ENCODE peak calls at places on chromosome 12, in six cellular contexts. B, T, X, M, L and O are unnamed samples. For H3K36me3, the result is how much of the 10 kb centered on the place peaks cover.

GRCh38 chr12:29655861-29656260 is 127.9 kb downstream of the TMTC1 start:
- DNase-seq in B (no peak), M (no peak), L (peak), X (no peak), T (no peak), O (no peak)

GRCh38 chr12:82756303-82756702 is 69.6 kb downstream of the TMTC2 start:
- DNase-seq in M (no peak), X (no peak), T (no peak), L (no peak), B (no peak), O (no peak)

GRCh38 chr12:126397071-126397571 is 1331.9 kb downstream of the AACS start:
- DNase-seq in X (no peak), T (no peak), B (no peak), M (no peak), L (no peak), O (no peak)

GRCh38 chr12:19014243-19014642 is 115.3 kb upstream of the PLEKHA5 start:
- DNase-seq in X (no peak), T (no peak), L (peak), B (no peak), M (no peak), O (no peak)

GRCh38 chr12:127667131-127667685 is 599.8 kb upstream of the TMEM132C start:
- DNase-seq in B (no peak), M (no peak), T (no peak), X (no peak), L (no peak), O (no peak)

GRCh38 chr12:16350682-16351081 is 3.2 kb downstream of the MGST1 start:
- DNase-seq in M (no peak), B (no peak), L (peak), X (peak), T (no peak), O (no peak)

GRCh38 chr12:124745891-124746570 is 117.6 kb downstream of the SCARB1 start:
- DNase-seq in M (no peak), L (peak), B (peak), T (peak), X (peak), O (no peak)

GRCh38 chr12:82099216-82099615 is 259.0 kb downstream of the CCDC59 start:
- DNase-seq in L (no peak), T (no peak), X (no peak), M (no peak), B (no peak), O (no peak)

GRCh38 chr12:43723134-43723533 is 35.5 kb downstream of the PUS7L start:
- DNase-seq in T (no peak), M (no peak), B (no peak), L (no peak), X (no peak), O (no peak)

GRCh38 chr12:38508246-38508645 is 191.7 kb downstream of the ALG10B start:
- DNase-seq in X (no peak), B (peak), L (no peak), M (no peak), T (no peak), O (no peak)

GRCh38 chr12:96501139-96501741 is 11.9 kb downstream of the CFAP54 start:
- DNase-seq in T (peak), L (peak), X (no peak), B (peak), M (no peak), O (peak)

GRCh38 chr12:125247477-125247876 is 182.2 kb downstream of the AACS start:
- DNase-seq in T (no peak), B (no peak), L (no peak), X (no peak), M (no peak), O (no peak)

GRCh38 chr12:132330549-132330881 is 1.1 kb upstream of the GALNT9 start:
- DNase-seq in M (no peak), X (no peak), L (no peak), T (no peak), B (peak), O (no peak)

GRCh38 chr12:65123435-65124063 is 2.4 kb upstream of the WIF1 start:
- DNase-seq in L (peak), M (no peak), X (no peak), T (no peak), B (no peak), O (peak)

GRCh38 chr12:3670083-3670620 is 82.8 kb downstream of the CRACR2A start:
- DNase-seq in M (no peak), T (no peak), L (peak), B (no peak), X (no peak), O (no peak)

GRCh38 chr12:71876400-71876799 is 36.8 kb downstream of the TBC1D15 start:
- DNase-seq in B (no peak), L (no peak), X (no peak), T (no peak), M (no peak), O (no peak)

GRCh38 chr12:108215458-108215857 is 86.4 kb downstream of the WSCD2 start:
- DNase-seq in L (no peak), X (no peak), M (no peak), T (no peak), B (no peak), O (no peak)

GRCh38 chr12:51391047-51391837 is at the start of gene GALNT6:
- DNase-seq in L (no peak), T (peak), X (peak), M (peak), B (peak), O (peak)

GRCh38 chr12:124222368-124223245 is 72.3 kb upstream of the RFLNA start:
- DNase-seq in X (no peak), T (no peak), B (no peak), M (no peak), L (no peak), O (no peak)

GRCh38 chr12:44015333-44015941 is 179.6 kb downstream of the TMEM117 start:
- DNase-seq in T (no peak), B (no peak), L (peak), M (no peak), X (no peak), O (no peak)

GRCh38 chr12:132610051-132610759 is at the start of gene LRCOL1:
- DNase-seq in T (peak), M (no peak), B (peak), X (no peak), L (peak), O (no peak)

GRCh38 chr12:116525418-116526001 is 33.7 kb upstream of the MAP1LC3B2 start:
- DNase-seq in T (peak), M (no peak), X (peak), L (peak), B (no peak), O (no peak)

GRCh38 chr12:107488666-107489065 is 196.9 kb upstream of the PWP1 start:
- DNase-seq in X (no peak), L (peak), B (no peak), M (no peak), T (no peak), O (no peak)

GRCh38 chr12:51744235-51744634 is 104.3 kb downstream of the FIGNL2 start:
- DNase-seq in L (peak), B (no peak), X (no peak), M (no peak), T (no peak), O (no peak)

GRCh38 chr12:105960319-105961076 is 178.3 kb downstream of the NUAK1 start:
- DNase-seq in X (peak), T (no peak), M (no peak), L (no peak), B (no peak), O (no peak)

GRCh38 chr12:916240-916639 is 33.3 kb downstream of the RAD52 start:
- DNase-seq in B (peak), T (peak), M (no peak), L (no peak), X (no peak), O (peak)

GRCh38 chr12:27823038-27823437 is 43.0 kb upstream of the MANSC4 start:
- DNase-seq in M (no peak), B (no peak), X (no peak), L (no peak), T (no peak), O (no peak)

GRCh38 chr12:1605129-1606020 is 11.0 kb upstream of the FBXL14 start:
- DNase-seq in B (peak), T (peak), X (peak), L (peak), M (no peak), O (peak)

GRCh38 chr12:19186722-19187661 is 57.5 kb downstream of the PLEKHA5 start:
- DNase-seq in T (no peak), M (no peak), X (no peak), L (peak), B (no peak), O (peak)

GRCh38 chr12:47982311-47982710 is 18.9 kb downstream of the TMEM106C start:
- DNase-seq in X (no peak), L (no peak), M (no peak), B (no peak), T (no peak), O (no peak)

GRCh38 chr12:75823475-75823874 is 208.1 kb downstream of the PHLDA1 start:
- DNase-seq in T (no peak), X (no peak), L (no peak), M (no peak), B (no peak), O (no peak)

GRCh38 chr12:128652136-128652751 is 171.5 kb downstream of the SLC15A4 start:
- DNase-seq in M (no peak), X (no peak), T (no peak), B (no peak), L (no peak), O (no peak)

GRCh38 chr12:13489246-13489645 is 292.7 kb downstream of the EMP1 start:
- DNase-seq in B (no peak), M (no peak), T (no peak), L (no peak), X (no peak), O (no peak)

GRCh38 chr12:90515199-90516175 is 439.5 kb downstream of the CCER1 start:
- DNase-seq in B (no peak), M (no peak), T (no peak), X (no peak), L (peak), O (peak)

GRCh38 chr12:94326234-94326633 is 133.4 kb downstream of the CEP83 start:
- DNase-seq in T (no peak), L (no peak), B (no peak), M (no peak), X (no peak), O (no peak)

GRCh38 chr12:94327819-94328218 is 131.8 kb downstream of the CEP83 start:
- DNase-seq in B (no peak), T (no peak), L (no peak), M (no peak), X (no peak), O (no peak)

GRCh38 chr12:94326727-94327126 is 132.9 kb downstream of the CEP83 start:
- DNase-seq in T (no peak), B (no peak), L (peak), X (no peak), M (no peak), O (no peak)

DNA sequence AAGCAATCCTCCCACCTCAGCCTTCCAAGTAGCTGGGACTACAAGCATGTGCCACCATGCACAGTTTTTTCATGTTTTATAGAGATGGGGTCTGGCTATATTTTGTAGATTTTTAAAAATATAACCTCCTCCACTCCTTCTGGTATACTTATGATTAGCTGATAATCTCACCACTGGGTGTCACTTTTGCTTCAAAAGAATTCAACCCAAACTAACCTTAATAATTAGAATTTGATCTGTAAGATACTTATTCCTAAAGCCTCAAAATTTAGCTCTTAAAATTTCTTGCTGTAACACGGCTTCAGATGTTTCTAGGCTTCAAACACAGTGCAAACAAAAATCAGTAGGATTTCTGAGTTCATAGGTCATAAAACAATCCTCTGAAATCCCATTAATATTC is 130.3 kb downstream of the CEP83 start:
- DNase-seq in L (no peak), M (no peak), T (no peak), X (no peak), B (no peak), O (no peak)
- TF ChIP-seq CTCF in L (no peak), M (no peak), T (no peak), X (no peak), B (no peak), O (peak)

GRCh38 chr12:25054076-25054782 is 105.3 kb upstream of the BCAT1 start:
- DNase-seq in T (no peak), M (no peak), B (no peak), L (no peak), X (no peak), O (no peak)

GRCh38 chr12:25051171-25051570 is 102.3 kb upstream of the BCAT1 start:
- DNase-seq in L (no peak), M (no peak), B (no peak), T (no peak), X (no peak), O (no peak)

GRCh38 chr12:25053021-25053271 is 104.0 kb upstream of the BCAT1 start:
- DNase-seq in M (no peak), T (no peak), B (no peak), L (no peak), X (no peak), O (no peak)

GRCh38 chr12:25052191-25053020 is 103.5 kb upstream of the BCAT1 start:
- DNase-seq in L (no peak), M (peak), T (no peak), B (no peak), X (peak), O (peak)

DNA sequence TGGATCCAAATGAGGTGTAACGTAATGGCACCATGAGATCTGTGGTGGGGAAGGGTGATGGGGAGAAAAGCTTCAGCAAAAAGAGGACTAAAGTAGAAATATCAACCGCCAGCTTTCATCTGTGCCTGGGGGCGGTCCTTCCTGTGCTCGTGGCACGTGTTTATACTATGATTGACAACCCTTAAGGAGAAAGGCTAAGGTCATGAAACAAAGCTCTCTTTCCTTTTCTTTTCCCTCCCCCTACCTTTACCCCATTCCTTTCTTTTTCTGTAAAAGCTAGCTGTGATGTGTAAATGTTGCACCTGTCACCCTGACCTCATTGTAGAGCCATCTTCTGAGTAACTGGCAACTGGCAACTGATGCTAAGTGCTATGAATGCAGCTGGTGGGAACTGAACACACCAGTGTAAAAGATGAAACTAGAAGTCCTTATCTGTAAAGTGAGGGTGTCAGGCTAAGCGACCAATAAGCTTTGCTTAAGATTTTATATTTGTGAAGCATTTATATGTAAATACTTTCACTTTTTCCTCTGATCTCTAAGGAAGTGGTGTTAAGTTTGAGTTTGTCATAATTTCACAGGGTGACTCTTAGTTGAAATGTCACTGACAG is 102.8 kb upstream of the BCAT1 start:
- DNase-seq in T (no peak), B (no peak), L (no peak), M (peak), X (no peak), O (peak)
- H3K36me3 ChIP-seq in T (under half), B (under half), L (under half), M (under half), X (under half), O (under half)

GRCh38 chr12:112007945-112008344 is 5.0 kb downstream of the TMEM116 start:
- DNase-seq in T (no peak), B (no peak), L (peak), X (no peak), M (no peak), O (no peak)

GRCh38 chr12:112001555-112001954 is 11.4 kb downstream of the TMEM116 start:
- DNase-seq in L (peak), M (no peak), X (no peak), B (no peak), T (no peak), O (no peak)

GRCh38 chr12:112004041-112004440 is 8.9 kb downstream of the TMEM116 start:
- DNase-seq in X (no peak), L (no peak), M (no peak), T (no peak), B (no peak), O (no peak)

GRCh38 chr12:112008918-112009317 is 4.0 kb downstream of the TMEM116 start:
- DNase-seq in T (no peak), X (no peak), L (no peak), M (no peak), B (no peak), O (no peak)

DNA sequence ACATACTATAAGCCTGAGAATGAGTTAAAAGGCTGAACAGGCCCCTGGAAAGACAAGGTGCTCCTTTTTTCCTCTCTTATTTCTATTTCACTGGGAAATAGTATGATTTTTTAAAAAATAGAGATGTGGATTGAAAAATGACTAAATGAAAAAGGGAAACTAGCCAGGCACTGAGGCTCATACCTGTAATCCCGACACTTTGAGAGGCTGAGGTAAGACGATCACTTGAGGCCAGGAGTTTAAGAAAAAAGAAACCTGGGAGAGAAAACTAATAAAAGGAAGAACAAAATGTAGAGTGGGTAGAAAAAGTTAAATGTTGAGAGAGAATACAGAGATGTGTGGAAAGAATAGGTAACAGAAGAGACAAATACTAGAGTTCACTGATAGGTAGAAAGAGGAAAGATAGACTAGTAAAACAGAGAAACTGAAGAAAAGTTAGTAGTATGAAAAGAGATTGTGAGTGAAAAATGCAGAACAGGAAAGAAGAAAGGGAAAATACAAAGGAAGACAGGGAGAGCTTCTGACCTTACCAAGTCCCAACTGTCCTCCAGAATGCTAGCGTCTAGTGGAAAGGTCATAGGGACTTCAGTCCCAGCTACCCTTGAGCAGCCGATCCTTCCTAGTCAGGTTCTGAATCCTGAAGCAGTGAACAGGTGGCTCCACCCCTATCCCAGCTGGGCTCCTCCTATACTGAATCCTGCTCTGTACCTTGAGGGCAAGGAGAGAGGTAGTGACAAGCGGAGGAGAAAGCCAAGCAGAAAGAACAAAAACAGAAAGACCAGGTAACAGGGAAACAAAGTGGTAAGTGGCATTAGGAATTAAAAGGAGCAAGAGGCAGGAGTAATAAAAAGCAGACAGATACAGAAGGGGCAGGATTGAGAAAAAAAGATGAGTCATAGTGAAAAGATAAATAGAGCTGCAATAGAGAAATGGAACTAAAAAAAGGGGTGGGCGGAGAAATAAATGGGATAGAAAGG is 7.3 kb downstream of the TMEM116 start:
- DNase-seq in X (no peak), L (peak), M (no peak), B (no peak), T (peak), O (no peak)
- H3K4me3 ChIP-seq in X (no peak), L (no peak), M (no peak), B (peak), T (no peak), O (no peak)

DNA sequence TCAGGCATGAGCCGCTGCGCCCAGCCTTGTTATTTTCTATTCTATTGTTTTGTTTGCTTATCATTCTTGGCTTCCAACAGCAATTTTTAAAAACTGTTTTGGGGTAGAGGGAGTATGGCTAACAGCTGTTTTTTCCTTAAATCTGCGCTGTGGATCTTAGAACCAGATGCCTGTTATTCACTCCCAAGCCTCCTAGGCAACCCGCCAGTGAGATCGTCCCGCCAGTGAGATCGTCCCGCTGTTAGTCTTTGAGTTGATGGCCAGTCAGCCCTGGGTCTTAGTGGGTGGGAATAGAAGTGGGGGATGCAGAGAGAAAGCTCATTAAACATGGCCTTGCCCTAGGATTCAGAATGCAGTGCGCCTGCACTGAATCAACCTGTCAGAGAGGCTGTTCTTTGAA is 67.3 kb upstream of the BICD1 start:
- DNase-seq in M (no peak), X (no peak), L (peak), T (no peak), B (no peak), O (no peak)
- TF ChIP-seq CTCF in M (no peak), X (no peak), L (no peak), T (no peak), B (no peak), O (no peak)

GRCh38 chr12:42575717-42576116 is 13.8 kb downstream of the PRICKLE1 start:
- DNase-seq in M (no peak), X (no peak), B (no peak), L (no peak), T (no peak), O (no peak)
- H3K36me3 ChIP-seq in M (under half), X (under half), B (under half), L (under half), T (under half), O (under half)

GRCh38 chr12:32027684-32028355 is 68.6 kb downstream of the RESF1 start:
- DNase-seq in X (no peak), T (no peak), L (no peak), M (no peak), B (no peak), O (no peak)

GRCh38 chr12:32024884-32025599 is 65.8 kb downstream of the RESF1 start:
- DNase-seq in M (no peak), B (no peak), L (no peak), T (no peak), X (no peak), O (no peak)

GRCh38 chr12:32030151-32030550 is 70.9 kb downstream of the RESF1 start:
- DNase-seq in L (no peak), M (no peak), B (no peak), T (no peak), X (no peak), O (no peak)

GRCh38 chr12:32021346-32021773 is 62.1 kb downstream of the RESF1 start:
- DNase-seq in M (no peak), T (no peak), X (no peak), B (no peak), L (no peak), O (no peak)

GRCh38 chr12:32025906-32026305 is 66.7 kb downstream of the RESF1 start:
- DNase-seq in B (no peak), X (no peak), L (no peak), T (no peak), M (peak), O (no peak)
- H3K4me3 ChIP-seq in B (no peak), X (no peak), L (no peak), T (no peak), M (no peak), O (no peak)